ENCODE peak calls at places on chromosomes 13 and 19, in five cellular contexts. T is testis, Q is left ventricle myocardium inferior, Y is thoracic aorta, D is mucosa of descending colon. N is an unnamed sample.
A peak's percentile ranks its signal among the peaks of the same experiment; 100 is the strongest.

GRCh38 chr13:72986197-72986596 is 72.6 kb upstream of the KLF5 start:
- DNase-seq in Y (no peak), T (no peak), D (no peak), Q (no peak), N (no peak)

GRCh38 chr19:50550594-50550966 is 17.7 kb downstream of the LRRC4B start:
- DNase-seq in D (no peak), Q (no peak), T (no peak), Y (no peak), N (no peak)

GRCh38 chr13:48232420-48233096 is 448 bp upstream of the ITM2B start:
- DNase-seq in Y (no peak), Q (no peak), D (no peak), T (no peak), N (no peak)

GRCh38 chr13:98890186-98890585 is 87.7 kb downstream of the DOCK9 start:
- DNase-seq in Y (no peak), Q (no peak), T (no peak), D (no peak), N (no peak)

GRCh38 chr19:3369337-3370213 is 3.2 kb downstream of the NFIC start:
- DNase-seq in Y (no peak), T (peak; percentile 61), D (peak; percentile 61), Q (peak; percentile 71), N (peak; percentile 74)

GRCh38 chr13:33401238-33401637 is 115.7 kb upstream of the STARD13 start:
- DNase-seq in D (peak; percentile 43), T (no peak), Q (no peak), Y (no peak), N (peak; percentile 50)

GRCh38 chr13:113110852-113111315 is 5.3 kb downstream of the F7 start:
- DNase-seq in Q (no peak), Y (no peak), D (peak; percentile 21), T (no peak), N (peak; percentile 19)

GRCh38 chr13:96403241-96403640 is 313.3 kb downstream of the HS6ST3 start:
- DNase-seq in Q (no peak), D (no peak), Y (no peak), T (no peak), N (no peak)

GRCh38 chr19:35261356-35262100 is 7.2 kb upstream of the USF2 start:
- DNase-seq in T (no peak), Y (no peak), Q (no peak), D (no peak), N (no peak)

GRCh38 chr13:97631158-97631557 is 197.2 kb downstream of the RAP2A start:
- DNase-seq in Q (no peak), T (no peak), Y (no peak), D (no peak), N (no peak)

GRCh38 chr19:6733338-6734095 is 3.9 kb downstream of the GPR108 start:
- DNase-seq in Q (no peak), D (peak; percentile 53), T (no peak), Y (no peak), N (peak; percentile 45)

GRCh38 chr19:55044771-55045716 is 7.0 kb upstream of the GP6 start:
- DNase-seq in Q (no peak), D (no peak), T (no peak), Y (no peak), N (no peak)

GRCh38 chr13:66748712-66749111 is 481.4 kb downstream of the PCDH9 start:
- DNase-seq in D (no peak), T (no peak), Q (no peak), Y (no peak), N (no peak)

GRCh38 chr13:90526711-90527110 is 820.8 kb upstream of the MIR17HG start:
- DNase-seq in D (no peak), Y (no peak), Q (no peak), T (no peak), N (no peak)

GRCh38 chr19:42528354-42529247 is at the start of gene CEACAM1:
- DNase-seq in D (peak; percentile 86), Y (no peak), Q (no peak), T (peak; percentile 62), N (peak; percentile 71)

GRCh38 chr13:41995946-41996345 is 35.0 kb upstream of the VWA8 start:
- DNase-seq in Y (no peak), D (no peak), Q (no peak), T (no peak), N (peak; percentile 58)

GRCh38 chr13:84096221-84096620 is 213.9 kb upstream of the SLITRK1 start:
- DNase-seq in Y (no peak), Q (no peak), T (no peak), D (no peak), N (no peak)

GRCh38 chr19:54183431-54183830 is 5.9 kb downstream of the MBOAT7 start:
- DNase-seq in T (no peak), D (peak; percentile 36), Q (no peak), Y (no peak), N (peak; percentile 28)

GRCh38 chr13:79534596-79534995 is 53.6 kb downstream of the NDFIP2 start:
- DNase-seq in T (no peak), D (no peak), Y (no peak), Q (no peak), N (no peak)

GRCh38 chr13:113110048-113110851 is 4.7 kb downstream of the F7 start:
- DNase-seq in Y (no peak), T (no peak), Q (no peak), D (peak; percentile 33), N (peak; percentile 49)

GRCh38 chr19:46040952-46041500 is at the start of gene IGFL4:
- DNase-seq in Y (no peak), D (no peak), Q (no peak), T (no peak), N (no peak)

GRCh38 chr19:17725422-17726078 is 6.3 kb downstream of the MAP1S start:
- DNase-seq in Q (no peak), D (no peak), T (no peak), Y (no peak), N (no peak)
- TF ChIP-seq CTCF in Q (no peak), D (no peak), T (no peak), Y (no peak), N (peak; percentile 17)

DNA sequence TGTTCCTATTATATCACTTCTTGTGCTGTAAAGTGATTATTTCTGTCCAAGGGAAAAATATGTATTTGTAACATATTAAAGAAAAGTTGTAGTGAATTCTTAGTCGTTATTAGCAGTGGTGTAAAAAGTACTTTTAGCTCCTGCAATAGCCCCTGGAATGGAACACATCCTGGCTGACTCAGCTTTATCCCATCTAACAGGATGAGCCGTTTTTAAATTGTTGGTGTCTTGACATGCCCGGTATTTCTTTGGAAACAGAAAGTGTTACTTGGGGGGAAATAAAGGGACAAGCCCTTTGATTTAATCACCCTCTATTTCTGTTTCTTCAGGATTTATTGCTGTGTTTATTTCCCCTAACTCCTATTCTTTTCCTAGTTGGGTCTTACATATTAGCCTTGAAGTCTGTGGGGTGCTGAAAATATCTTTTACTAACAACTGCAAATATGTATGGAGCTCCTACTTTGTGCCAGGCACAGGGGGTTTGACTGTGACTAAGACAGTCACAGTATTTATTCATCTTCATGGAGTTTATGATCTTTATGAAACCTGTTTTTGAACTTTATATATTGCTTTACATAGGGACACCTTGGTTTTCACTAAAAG is 17.9 kb downstream of the COG3 start:
- DNase-seq in T (no peak), Q (no peak), D (no peak), Y (no peak), N (no peak)
- H3K4me3 ChIP-seq in T (no peak overlapping the region), Q (no peak overlapping the region), D (no peak overlapping the region), Y (no peak overlapping the region), N (no peak overlapping the region)

DNA sequence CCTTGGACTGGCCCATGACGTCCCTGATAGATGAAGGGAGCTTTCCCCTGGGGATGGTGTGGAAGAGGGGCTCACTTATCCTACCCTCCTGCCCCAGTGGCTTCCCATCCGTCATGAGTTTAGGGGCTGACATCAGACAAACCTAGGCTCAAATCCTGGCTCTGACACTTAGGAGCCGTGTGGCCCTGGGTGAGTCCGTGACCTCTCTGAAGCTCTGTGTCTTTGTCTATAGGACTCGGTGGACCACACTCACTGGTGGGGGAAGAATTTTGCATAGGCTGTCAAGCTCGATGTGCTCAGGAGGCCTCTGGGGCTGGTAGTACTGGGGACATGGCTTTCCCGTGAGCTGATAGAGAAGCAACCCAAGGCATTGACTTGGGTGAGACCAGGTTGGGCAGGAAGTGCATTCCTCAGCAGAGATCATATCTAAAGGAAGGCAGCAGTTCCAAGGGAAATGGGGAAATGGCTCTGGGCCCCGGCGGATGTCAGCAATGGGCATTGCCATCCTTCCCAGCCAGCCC is 17.4 kb upstream of the AP1M2 start:
- DNase-seq in Q (peak; percentile 31), T (no peak), D (no peak), Y (no peak), N (peak; percentile 65)
- H3K4me1 ChIP-seq in Q (peaks cover 46% of the 10 kb centered on the region), T (peaks cover 21% of the 10 kb centered on the region), D (peaks cover 6% of the 10 kb centered on the region), Y (peaks cover 31% of the 10 kb centered on the region), N (peaks cover 44% of the 10 kb centered on the region)

GRCh38 chr19:11964496-11964857 is 363 bp upstream of the ZNF763 start:
- DNase-seq in Q (peak; percentile 27), D (peak; percentile 62), T (no peak), Y (no peak), N (peak; percentile 64)
- TF ChIP-seq CTCF in Q (no peak), D (no peak), T (no peak), Y (no peak), N (no peak)

GRCh38 chr19:22619932-22620331 is 14.2 kb upstream of the ZNF492 start:
- DNase-seq in D (no peak), Y (no peak), T (no peak), Q (no peak), N (no peak)
- H3K4me3 ChIP-seq in D (no peak overlapping the region), Y (no peak overlapping the region), T (no peak overlapping the region), Q (no peak overlapping the region), N (no peak overlapping the region)

GRCh38 chr19:41325947-41326706 is 16.2 kb downstream of the CCDC97 start:
- DNase-seq in Y (no peak), D (peak; percentile 68), T (no peak), Q (no peak), N (no peak)
- H3K4me1 ChIP-seq in Y (peaks cover 59% of the 10 kb centered on the region), D (peaks cover 36% of the 10 kb centered on the region), T (peaks cover 51% of the 10 kb centered on the region), Q (peaks cover 85% of the 10 kb centered on the region), N (peaks cover 85% of the 10 kb centered on the region)

DNA sequence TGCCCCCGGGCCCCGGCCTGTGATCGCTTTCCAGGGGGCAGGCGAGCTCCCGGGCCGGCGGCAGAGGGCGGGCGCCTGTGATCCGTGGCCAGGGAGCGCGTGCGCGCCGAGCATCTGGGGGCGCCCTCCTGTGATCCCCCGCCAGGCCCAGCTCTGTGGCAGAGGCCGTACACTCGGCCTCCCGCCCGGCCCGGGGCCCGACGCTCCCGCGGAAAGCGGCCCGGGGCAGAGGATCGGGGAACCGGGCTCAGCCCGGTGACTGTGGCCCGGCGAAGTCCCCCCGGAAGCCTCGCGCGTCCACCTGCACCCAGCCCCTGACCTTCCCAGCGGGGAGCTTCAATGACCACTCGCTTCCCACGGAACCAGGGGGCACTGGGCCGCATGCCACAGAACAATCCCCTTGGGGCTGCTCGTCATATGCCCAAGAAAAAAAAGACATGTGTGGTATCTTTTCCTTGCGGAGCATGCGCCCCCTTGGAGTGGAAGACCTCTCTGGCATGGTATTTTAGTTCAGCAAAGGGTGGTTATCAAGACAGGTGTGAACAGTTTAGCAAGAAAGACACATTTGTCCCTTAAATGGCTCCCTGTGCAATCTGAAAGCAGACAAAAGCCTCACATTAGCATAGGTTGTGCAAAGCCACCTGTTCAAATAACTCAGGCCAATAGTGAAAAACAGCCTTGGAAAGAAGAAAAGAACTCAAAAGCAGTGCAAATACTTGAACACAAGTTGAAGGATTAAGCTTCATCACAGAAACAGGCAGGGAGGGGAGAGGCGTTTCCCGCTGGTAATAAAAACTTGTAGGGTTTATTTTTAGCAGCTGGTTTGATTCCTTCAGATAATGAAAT is 290.8 kb upstream of the SOX21 start:
- DNase-seq in T (no peak), D (no peak), Q (no peak), Y (no peak), N (no peak)
- TF ChIP-seq CTCF in T (no peak), D (no peak), Q (no peak), Y (no peak), N (no peak)

N was measured in lower lobe of right lung.